ENCODE peak calls at places on chromosomes 11 and 22, in five cellular contexts. R is heart left ventricle, O is tibial nerve, I is gastrocnemius medialis, S is ovary. V is an unnamed sample. For H3K4me1, the result is how much of the 10 kb centered on the place peaks cover.

GRCh38 chr11:132438418-132438817 is 1068.0 kb downstream of the NTM start:
- DNase-seq in O (no peak), I (no peak), S (no peak), R (no peak), V (no peak)

GRCh38 chr22:35452351-35452781 is 52.4 kb downstream of the MCM5 start:
- DNase-seq in I (no peak), O (no peak), R (no peak), S (no peak), V (no peak)

GRCh38 chr11:62645660-62645933 is 816 bp downstream of the GANAB start:
- DNase-seq in R (no peak), I (no peak), O (no peak), S (no peak), V (no peak)

GRCh38 chr11:71504526-71504925 is 22.5 kb upstream of the KRTAP5-7 start:
- DNase-seq in R (no peak), I (no peak), S (no peak), O (no peak), V (no peak)

GRCh38 chr22:32661737-32662586 is 139.5 kb upstream of the TIMP3 start:
- DNase-seq in O (no peak), I (no peak), R (no peak), S (no peak), V (peak)

GRCh38 chr22:20866716-20867115 is 7.9 kb downstream of the SNAP29 start:
- DNase-seq in R (no peak), S (no peak), I (no peak), O (no peak), V (no peak)

GRCh38 chr11:117407016-117407415 is 79.4 kb downstream of the CEP164 start:
- DNase-seq in R (no peak), S (no peak), O (no peak), I (no peak), V (no peak)

GRCh38 chr11:58782066-58782465 is 50.3 kb upstream of the GLYAT start:
- DNase-seq in S (no peak), O (no peak), R (no peak), I (no peak), V (no peak)

DNA sequence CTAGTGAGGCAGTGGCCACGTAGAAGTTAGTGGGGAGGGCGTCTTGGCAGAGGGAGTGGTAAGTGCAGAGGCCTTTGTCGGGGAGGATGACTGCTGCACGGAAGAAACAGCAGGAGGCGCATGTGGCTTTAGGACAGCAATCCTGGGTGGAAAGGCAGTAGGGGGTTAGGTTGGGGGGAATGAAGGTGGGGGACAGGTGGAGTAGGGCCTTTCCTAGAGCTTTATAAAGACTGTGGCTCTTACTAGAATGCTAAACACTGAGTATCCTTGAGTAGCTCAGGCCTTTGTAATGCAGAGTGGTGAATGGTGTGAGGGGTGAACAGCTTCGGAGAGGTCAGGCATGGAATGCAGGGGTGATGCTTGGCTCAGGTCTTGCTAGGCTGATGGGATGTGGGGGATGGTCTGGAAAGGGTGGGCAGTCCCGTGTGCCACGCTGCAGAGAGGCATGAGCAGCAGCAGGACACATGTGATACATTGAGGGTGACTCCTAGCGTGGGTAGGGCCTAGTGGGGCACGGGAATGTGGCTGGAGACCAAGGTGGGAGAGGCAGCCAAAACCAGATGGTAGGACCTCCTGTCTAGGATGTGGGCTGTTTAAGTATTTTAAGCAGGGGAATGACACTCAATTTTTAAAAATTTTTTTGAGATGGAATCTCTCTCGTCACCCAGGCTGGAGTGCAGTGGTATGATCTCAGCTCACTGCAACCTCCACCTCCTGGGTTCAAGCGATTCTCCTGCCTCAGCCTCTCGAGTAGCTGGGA is 19.2 kb downstream of the AP2A2 start:
- DNase-seq in I (no peak), R (no peak), O (no peak), S (no peak), V (no peak)
- TF ChIP-seq CTCF in I (no peak), R (no peak), O (no peak), S (no peak), V (no peak)

GRCh38 chr11:36618025-36618700 is 20.1 kb upstream of the RAG2 start:
- DNase-seq in R (no peak), I (no peak), O (no peak), S (no peak), V (no peak)

GRCh38 chr11:36619502-36619901 is 21.5 kb upstream of the RAG2 start:
- DNase-seq in I (no peak), O (no peak), S (no peak), R (no peak), V (no peak)

GRCh38 chr11:36622431-36623136 is 24.5 kb upstream of the RAG2 start:
- DNase-seq in R (no peak), I (no peak), S (no peak), O (no peak), V (peak)

GRCh38 chr11:36615829-36616228 is 17.8 kb upstream of the RAG2 start:
- DNase-seq in I (no peak), O (no peak), R (no peak), S (no peak), V (no peak)

DNA sequence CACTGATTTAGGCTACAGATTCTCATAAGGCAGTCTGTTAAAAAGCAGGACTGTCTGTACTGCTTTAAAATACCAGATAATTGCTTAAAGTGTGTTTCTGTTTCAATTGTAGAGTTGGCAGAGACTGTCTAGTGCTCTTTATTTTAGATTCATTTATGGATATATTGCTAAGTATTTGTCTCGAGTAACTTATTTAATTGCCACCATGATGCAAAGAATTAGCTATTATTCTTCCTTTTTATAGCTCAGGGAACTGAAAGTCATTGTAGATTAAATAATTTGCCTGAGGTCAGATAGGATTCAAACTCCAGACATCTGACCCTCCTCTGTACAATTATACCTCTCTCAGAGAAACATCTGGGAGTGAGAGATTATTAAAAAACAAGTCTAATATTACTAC is 19.5 kb upstream of the RAG2 start:
- DNase-seq in R (no peak), O (no peak), I (no peak), S (no peak), V (no peak)
- H3K4me1 ChIP-seq in R (under half), O (under half), I (under half), S (under half), V (under half)

GRCh38 chr22:28711820-28712777 is 29.5 kb downstream of the CHEK2 start:
- DNase-seq in O (peak), S (no peak), R (no peak), I (no peak), V (peak)
- TF ChIP-seq CTCF in O (no peak), S (peak), R (no peak), I (peak), V (no peak)

GRCh38 chr22:42401562-42402334 is 30.5 kb downstream of the NFAM1 start:
- DNase-seq in O (no peak), I (no peak), R (no peak), S (no peak), V (no peak)
- H3K4me1 ChIP-seq in O (under half), I (under half), R (under half), S (under half), V (under half)

DNA sequence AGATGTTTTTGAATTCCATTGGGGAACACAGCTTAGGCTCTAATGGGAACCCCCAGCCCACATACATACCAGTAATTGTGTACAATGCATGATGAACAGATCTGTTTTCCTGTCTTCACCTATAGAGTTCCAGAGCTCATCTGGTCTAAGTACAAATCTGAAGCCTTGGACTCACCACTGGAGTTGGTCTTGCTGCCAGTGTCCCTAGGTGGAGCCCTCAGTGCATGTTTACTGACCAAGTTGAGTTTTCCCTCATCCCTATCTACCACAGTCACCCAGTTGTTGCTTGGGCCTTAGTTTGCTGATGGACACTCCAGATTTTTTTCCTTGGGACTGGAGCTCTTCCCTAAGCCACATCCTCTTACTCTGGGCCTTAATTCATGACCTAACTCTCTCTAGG is 159.2 kb upstream of the DDI1 start:
- DNase-seq in R (no peak), O (no peak), I (no peak), S (no peak), V (no peak)
- TF ChIP-seq CTCF in R (no peak), O (no peak), I (no peak), S (no peak), V (peak)

DNA sequence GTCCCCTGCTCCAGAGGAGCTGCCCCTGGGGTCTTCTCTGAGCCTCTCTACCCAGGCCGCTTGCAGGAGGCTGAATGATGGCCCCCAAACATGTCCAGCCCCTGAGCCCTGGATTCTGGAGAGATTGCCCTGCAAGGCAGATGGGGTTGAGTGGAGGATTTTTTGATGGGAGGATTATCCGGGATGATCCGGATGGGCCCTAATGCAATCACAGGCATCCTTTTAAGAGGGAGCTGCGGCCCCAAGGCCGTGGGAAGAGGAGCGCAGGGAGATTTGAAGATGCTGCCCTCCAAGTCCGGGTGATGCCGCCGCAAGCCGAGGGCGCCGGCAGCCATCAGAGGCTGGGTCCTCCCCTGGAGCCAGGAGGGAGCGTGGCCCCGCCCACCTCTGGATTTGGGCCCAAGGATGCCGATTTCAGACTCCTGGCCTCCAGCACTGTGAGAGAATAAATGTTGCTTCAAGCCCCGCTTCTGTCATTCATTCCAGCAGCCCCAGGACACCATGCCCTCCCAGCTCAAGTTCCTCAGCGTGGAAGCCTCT is 66.0 kb downstream of the WNT7B start:
- DNase-seq in S (no peak), O (no peak), R (no peak), I (no peak), V (no peak)
- H3K4me1 ChIP-seq in S (under half), O (under half), R (under half), I (under half), V (under half)

GRCh38 chr11:47220401-47220821 is 5.6 kb downstream of the DDB2 start:
- DNase-seq in R (no peak), S (no peak), O (no peak), I (no peak), V (no peak)

GRCh38 chr11:47212938-47213337 is 1.8 kb upstream of the DDB2 start:
- DNase-seq in O (no peak), I (no peak), R (no peak), S (peak), V (no peak)

GRCh38 chr11:47215366-47215925 is 672 bp downstream of the DDB2 start:
- DNase-seq in O (no peak), S (no peak), I (no peak), R (no peak), V (peak)

GRCh38 chr11:47213985-47214564 is 699 bp upstream of the DDB2 start:
- DNase-seq in R (peak), S (peak), O (peak), I (peak), V (peak)

DNA sequence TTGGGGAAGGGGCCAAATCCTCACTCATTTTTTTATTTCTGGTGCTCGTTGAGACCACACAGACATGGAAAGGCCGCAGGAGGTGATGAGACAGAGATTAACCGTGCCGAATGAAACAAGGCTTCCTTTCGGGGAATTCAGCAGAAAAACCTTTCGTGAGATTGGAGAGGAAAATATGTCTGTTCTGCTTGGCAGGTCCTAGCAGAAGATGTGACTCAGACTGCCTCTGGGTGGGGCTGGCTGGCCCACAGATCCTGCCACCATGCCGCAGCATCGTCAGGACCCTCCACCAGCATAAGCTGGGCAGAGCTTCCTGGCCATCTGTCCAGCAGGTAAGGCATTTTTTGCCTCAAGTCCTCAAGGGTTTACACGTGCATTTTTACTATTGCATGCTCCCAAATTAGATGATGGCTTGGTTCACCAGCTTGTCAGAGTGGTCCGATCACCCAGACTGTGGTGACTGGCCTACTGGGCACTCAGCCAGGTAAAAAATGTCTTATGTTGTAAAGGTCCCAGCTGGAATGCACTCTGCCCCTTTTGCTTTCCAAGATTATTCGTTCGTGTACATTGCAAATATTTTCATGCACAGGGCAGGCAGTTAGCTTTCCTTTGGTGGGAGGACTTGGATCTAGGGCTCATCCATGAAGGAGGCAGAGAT is 1.5 kb downstream of the DDB2 start:
- DNase-seq in I (no peak), R (peak), O (peak), S (peak), V (peak)
- TF ChIP-seq CTCF in I (no peak), R (no peak), O (no peak), S (no peak), V (peak)

DNA sequence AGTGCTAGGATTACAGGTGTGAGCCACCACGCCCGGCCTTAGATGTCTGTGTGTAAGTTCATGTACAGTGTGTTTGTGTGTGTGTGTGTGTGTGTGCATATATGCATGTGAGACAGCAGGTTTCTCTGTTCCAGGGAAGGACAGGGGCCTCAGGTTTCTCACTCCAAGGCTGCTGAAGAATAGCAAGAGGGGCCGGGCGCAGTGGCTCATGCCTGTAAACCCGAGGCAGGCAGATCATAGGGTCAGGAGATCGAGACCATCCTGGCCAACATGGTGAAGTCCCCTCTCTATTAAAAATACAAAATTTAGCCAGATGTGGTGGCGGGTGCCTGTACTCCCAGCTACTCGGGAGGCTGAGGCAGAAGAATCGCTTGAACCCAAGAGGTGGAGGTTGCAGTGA is 40.2 kb downstream of the TST start:
- DNase-seq in R (no peak), I (no peak), O (no peak), S (no peak), V (no peak)
- H3K4me1 ChIP-seq in R (under half), I (under half), O (under half), S (under half), V (under half)

DNA sequence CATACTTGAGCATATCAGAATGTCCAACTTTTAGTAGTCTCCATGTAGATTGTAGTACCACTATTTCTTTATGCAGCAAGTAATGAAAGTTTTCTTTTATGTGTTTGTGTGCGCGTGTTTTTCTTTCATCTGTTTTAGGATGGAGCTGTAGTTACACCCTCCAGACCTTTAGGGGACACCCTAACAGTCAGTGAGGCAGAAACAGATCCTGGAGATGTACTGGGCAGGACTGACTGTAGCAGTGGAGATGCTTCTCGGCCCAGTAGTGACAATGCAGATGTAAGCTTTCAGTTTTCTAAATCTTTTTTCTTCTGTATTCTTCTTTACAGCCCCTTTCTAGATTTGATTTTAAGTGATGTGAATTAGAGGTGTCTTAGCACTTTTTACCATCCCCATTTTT is 79.9 kb upstream of the GRIK4 start:
- DNase-seq in R (no peak), O (no peak), I (peak), S (no peak), V (no peak)
- TF ChIP-seq CTCF in R (no peak), O (peak), I (peak), S (no peak), V (peak)

GRCh38 chr11:20020198-20020597 is 140.1 kb downstream of the DBX1 start:
- DNase-seq in S (no peak), O (no peak), I (no peak), R (no peak), V (no peak)
- H3K4me1 ChIP-seq in S (under half), O (under half), I (under half), R (under half), V (under half)